ENCODE peak calls at places on chromosomes 16 and 17, in five cellular contexts. O is psoas muscle, Y is pancreas, V is lower lobe of right lung, R is K562. X is an unnamed sample.

GRCh38 chr17:17119106-17119505 is 76.8 kb downstream of the MPRIP start:
- ATAC-seq in V (peak; percentile 64), Y (peak; percentile 65), O (peak; percentile 20), R (no peak), X (no peak)

GRCh38 chr17:78185981-78186688 is 717 bp downstream of the TK1 start:
- ATAC-seq in Y (no peak), O (no peak), V (peak; percentile 63), R (peak; percentile 53), X (peak; percentile 14)

GRCh38 chr17:50218771-50219315 is 17.4 kb upstream of the COL1A1 start:
- ATAC-seq in Y (no peak), V (no peak), O (no peak), R (no peak), X (no peak)

GRCh38 chr16:56861092-56861610 is 3.9 kb upstream of the SLC12A3 start:
- ATAC-seq in O (no peak), V (no peak), R (no peak), Y (peak; percentile 42), X (no peak)

GRCh38 chr17:51948128-51948527 is 210.4 kb downstream of the CA10 start:
- ATAC-seq in R (no peak), V (no peak), Y (no peak), O (no peak), X (no peak)

GRCh38 chr16:66924527-66925321 is 611 bp downstream of the RRAD start:
- ATAC-seq in R (peak; percentile 93), Y (peak; percentile 60), O (no peak), V (peak; percentile 76), X (peak; percentile 69)

GRCh38 chr17:10907370-10907769 is 69.5 kb upstream of the PIRT start:
- ATAC-seq in Y (no peak), V (no peak), R (no peak), O (no peak), X (no peak)

GRCh38 chr17:39996789-39997188 is 16.2 kb downstream of the PSMD3 start:
- ATAC-seq in O (peak; percentile 51), R (no peak), Y (no peak), V (peak; percentile 59), X (peak; percentile 76)

GRCh38 chr16:31347445-31347844 is 7.5 kb upstream of the ITGAX start:
- ATAC-seq in V (no peak), Y (no peak), O (no peak), R (no peak), X (no peak)

GRCh38 chr17:5582177-5582885 is 2.0 kb downstream of the NLRP1 start:
- ATAC-seq in R (no peak), Y (no peak), V (no peak), O (no peak), X (no peak)

GRCh38 chr16:27218756-27219155 is 15.4 kb downstream of the KDM8 start:
- ATAC-seq in V (no peak), R (no peak), Y (no peak), O (no peak), X (no peak)

GRCh38 chr17:36742267-36743000 is 141.1 kb downstream of the MRM1 start:
- ATAC-seq in V (no peak), Y (no peak), R (no peak), O (no peak), X (no peak)

GRCh38 chr17:76546556-76547182 is 6.8 kb downstream of the PRCD start:
- ATAC-seq in O (no peak), Y (peak; percentile 30), R (no peak), V (no peak), X (no peak)

GRCh38 chr17:34412534-34412933 is 49.5 kb upstream of the CCL1 start:
- ATAC-seq in R (no peak), V (no peak), O (no peak), Y (no peak), X (no peak)

GRCh38 chr17:4440690-4441686 is 7.2 kb downstream of the SPNS3 start:
- ATAC-seq in R (no peak), O (no peak), Y (no peak), V (no peak), X (no peak)

GRCh38 chr17:6420173-6420641 is 14.7 kb downstream of the AIPL1 start:
- ATAC-seq in O (no peak), Y (no peak), R (peak; percentile 52), V (no peak), X (no peak)

GRCh38 chr17:40451420-40451819 is 8.2 kb downstream of the IGFBP4 start:
- ATAC-seq in R (no peak), O (peak; percentile 20), V (no peak), Y (no peak), X (peak; percentile 78)

GRCh38 chr17:31586946-31587345 is 195.5 kb downstream of the RAB11FIP4 start:
- ATAC-seq in R (no peak), Y (no peak), O (no peak), V (no peak), X (peak; percentile 32)

GRCh38 chr17:43581581-43581980 is 35.4 kb upstream of the ETV4 start:
- ATAC-seq in O (no peak), Y (no peak), V (no peak), R (no peak), X (no peak)

GRCh38 chr16:77722315-77723107 is at the start of gene NUDT7:
- ATAC-seq in V (peak; percentile 100), O (peak; percentile 100), Y (peak; percentile 99), R (peak; percentile 95), X (peak; percentile 98)
- TF ChIP-seq CTCF in V (peak; percentile 33), O (peak; percentile 11), Y (no peak), R (peak; percentile 36), X (peak; percentile 50)

GRCh38 chr16:82888616-82889015 is 261.8 kb downstream of the CDH13 start:
- ATAC-seq in Y (no peak), R (no peak), V (no peak), O (peak; percentile 27), X (no peak)

GRCh38 chr16:82892327-82892726 is 265.6 kb downstream of the CDH13 start:
- ATAC-seq in V (no peak), O (peak; percentile 68), Y (no peak), R (no peak), X (no peak)

GRCh38 chr16:82895843-82896242 is 269.1 kb downstream of the CDH13 start:
- ATAC-seq in O (no peak), Y (no peak), V (peak; percentile 64), R (no peak), X (no peak)

GRCh38 chr16:82891918-82892317 is 265.1 kb downstream of the CDH13 start:
- ATAC-seq in Y (no peak), O (no peak), V (no peak), R (no peak), X (no peak)

GRCh38 chr16:82891424-82891823 is 264.7 kb downstream of the CDH13 start:
- ATAC-seq in R (no peak), Y (no peak), V (no peak), O (no peak), X (no peak)
- TF ChIP-seq CTCF in R (no peak), Y (no peak), V (no peak), O (no peak), X (no peak)

GRCh38 chr17:69187294-69187693 is 41.3 kb downstream of the ABCA10 start:
- ATAC-seq in O (no peak), V (no peak), R (no peak), Y (no peak), X (no peak)

GRCh38 chr17:69198238-69198637 is 30.4 kb downstream of the ABCA10 start:
- ATAC-seq in Y (no peak), R (peak; percentile 54), V (no peak), O (no peak), X (no peak)

GRCh38 chr17:69188064-69188463 is 40.6 kb downstream of the ABCA10 start:
- ATAC-seq in Y (no peak), R (no peak), O (no peak), V (no peak), X (no peak)

GRCh38 chr17:69188796-69189195 is 39.8 kb downstream of the ABCA10 start:
- ATAC-seq in Y (no peak), R (no peak), V (no peak), O (no peak), X (no peak)

GRCh38 chr17:69192754-69193153 is 35.9 kb downstream of the ABCA10 start:
- ATAC-seq in Y (no peak), V (no peak), O (no peak), R (no peak), X (no peak)
- TF ChIP-seq CTCF in Y (no peak), V (no peak), O (no peak), R (no peak), X (no peak)

GRCh38 chr16:11215935-11216556 is 40.0 kb downstream of the SOCS1 start:
- ATAC-seq in Y (no peak), V (no peak), R (no peak), O (no peak), X (no peak)

GRCh38 chr16:11217651-11218323 is 38.2 kb downstream of the SOCS1 start:
- ATAC-seq in O (no peak), R (no peak), Y (no peak), V (no peak), X (no peak)

GRCh38 chr16:11213799-11214198 is 42.2 kb downstream of the SOCS1 start:
- ATAC-seq in V (no peak), R (no peak), O (no peak), Y (no peak), X (no peak)

GRCh38 chr16:11219188-11219587 is 36.8 kb downstream of the SOCS1 start:
- ATAC-seq in V (peak; percentile 51), O (no peak), Y (no peak), R (no peak), X (no peak)

GRCh38 chr16:11218324-11218962 is 37.6 kb downstream of the SOCS1 start:
- ATAC-seq in R (no peak), O (no peak), V (no peak), Y (no peak), X (no peak)
- TF ChIP-seq CTCF in R (peak; percentile 42), O (peak; percentile 42), V (peak; percentile 48), Y (no peak), X (peak; percentile 15)